ENCODE peak calls at places on chromosome 10, in nine cellular contexts. One of them, this sample, is unnamed.
A peak's percentile ranks its signal among the peaks of the same experiment; 100 is the strongest.

GRCh38 chr10:79926037-79926436 is 22.9 kb downstream of the SFTPD start:
- DNase-seq in tibial artery: no peak
- DNase-seq in endothelial cell of umbilical vein: no peak
- DNase-seq in naive thymus-derived CD4-positive, alpha-beta T cell: no peak
- DNase-seq in heart right ventricle: peak; percentile 22
- DNase-seq in CD4-positive, CD25-positive, alpha-beta regulatory T cell: no peak
- DNase-seq in H9: no peak
- DNase-seq in thoracic aorta: no peak
- DNase-seq in uterus: no peak
- DNase-seq in this sample: no peak

GRCh38 chr10:67812007-67812406 is 26.0 kb downstream of the DNAJC12 start:
- DNase-seq in naive thymus-derived CD4-positive, alpha-beta T cell: no peak
- DNase-seq in H9: no peak
- DNase-seq in CD4-positive, CD25-positive, alpha-beta regulatory T cell: no peak
- DNase-seq in tibial artery: no peak
- DNase-seq in uterus: no peak
- DNase-seq in heart right ventricle: no peak
- DNase-seq in endothelial cell of umbilical vein: no peak
- DNase-seq in thoracic aorta: no peak
- DNase-seq in this sample: no peak

GRCh38 chr10:123750901-123751300 is 84.7 kb downstream of the GPR26 start:
- DNase-seq in H9: no peak
- DNase-seq in naive thymus-derived CD4-positive, alpha-beta T cell: no peak
- DNase-seq in heart right ventricle: no peak
- DNase-seq in uterus: no peak
- DNase-seq in thoracic aorta: no peak
- DNase-seq in endothelial cell of umbilical vein: no peak
- DNase-seq in tibial artery: no peak
- DNase-seq in CD4-positive, CD25-positive, alpha-beta regulatory T cell: no peak
- DNase-seq in this sample: no peak

GRCh38 chr10:93471110-93471651 is 11.0 kb downstream of the MYOF start:
- DNase-seq in CD4-positive, CD25-positive, alpha-beta regulatory T cell: no peak
- DNase-seq in uterus: no peak
- DNase-seq in tibial artery: no peak
- DNase-seq in thoracic aorta: no peak
- DNase-seq in H9: no peak
- DNase-seq in endothelial cell of umbilical vein: peak; percentile 97
- DNase-seq in naive thymus-derived CD4-positive, alpha-beta T cell: no peak
- DNase-seq in heart right ventricle: no peak
- DNase-seq in this sample: peak; percentile 88

GRCh38 chr10:131146790-131147189 is 164.7 kb downstream of the TCERG1L start:
- DNase-seq in tibial artery: no peak
- DNase-seq in uterus: no peak
- DNase-seq in endothelial cell of umbilical vein: no peak
- DNase-seq in heart right ventricle: no peak
- DNase-seq in thoracic aorta: no peak
- DNase-seq in CD4-positive, CD25-positive, alpha-beta regulatory T cell: no peak
- DNase-seq in naive thymus-derived CD4-positive, alpha-beta T cell: no peak
- DNase-seq in H9: no peak
- DNase-seq in this sample: no peak

GRCh38 chr10:97320480-97321031 is 1.5 kb downstream of the FRAT1 start:
- DNase-seq in naive thymus-derived CD4-positive, alpha-beta T cell: peak; percentile 16
- DNase-seq in CD4-positive, CD25-positive, alpha-beta regulatory T cell: no peak
- DNase-seq in H9: peak; percentile 34
- DNase-seq in thoracic aorta: no peak
- DNase-seq in endothelial cell of umbilical vein: no peak
- DNase-seq in heart right ventricle: peak; percentile 22
- DNase-seq in tibial artery: peak; percentile 67
- DNase-seq in uterus: no peak
- DNase-seq in this sample: peak; percentile 36

GRCh38 chr10:129730993-129731325 is 233.1 kb downstream of the EBF3 start:
- DNase-seq in CD4-positive, CD25-positive, alpha-beta regulatory T cell: no peak
- DNase-seq in H9: peak; percentile 39
- DNase-seq in uterus: no peak
- DNase-seq in heart right ventricle: no peak
- DNase-seq in tibial artery: no peak
- DNase-seq in naive thymus-derived CD4-positive, alpha-beta T cell: no peak
- DNase-seq in endothelial cell of umbilical vein: no peak
- DNase-seq in thoracic aorta: no peak
- DNase-seq in this sample: no peak

GRCh38 chr10:124670849-124671248 is 73.3 kb downstream of the FAM53B start:
- DNase-seq in thoracic aorta: no peak
- DNase-seq in endothelial cell of umbilical vein: no peak
- DNase-seq in naive thymus-derived CD4-positive, alpha-beta T cell: no peak
- DNase-seq in CD4-positive, CD25-positive, alpha-beta regulatory T cell: no peak
- DNase-seq in H9: no peak
- DNase-seq in uterus: no peak
- DNase-seq in tibial artery: no peak
- DNase-seq in heart right ventricle: no peak
- DNase-seq in this sample: no peak

GRCh38 chr10:64699244-64699643 is 1178.0 kb downstream of the REEP3 start:
- DNase-seq in naive thymus-derived CD4-positive, alpha-beta T cell: no peak
- DNase-seq in thoracic aorta: no peak
- DNase-seq in heart right ventricle: no peak
- DNase-seq in H9: no peak
- DNase-seq in uterus: no peak
- DNase-seq in tibial artery: no peak
- DNase-seq in endothelial cell of umbilical vein: no peak
- DNase-seq in CD4-positive, CD25-positive, alpha-beta regulatory T cell: no peak
- DNase-seq in this sample: no peak

GRCh38 chr10:124996127-124996853 is 54.4 kb downstream of the ZRANB1 start:
- DNase-seq in thoracic aorta: no peak
- DNase-seq in tibial artery: no peak
- DNase-seq in uterus: no peak
- DNase-seq in H9: no peak
- DNase-seq in naive thymus-derived CD4-positive, alpha-beta T cell: no peak
- DNase-seq in heart right ventricle: no peak
- DNase-seq in CD4-positive, CD25-positive, alpha-beta regulatory T cell: no peak
- DNase-seq in endothelial cell of umbilical vein: no peak
- DNase-seq in this sample: no peak

GRCh38 chr10:86969421-86970041 is 1.2 kb downstream of the ADIRF start:
- DNase-seq in H9: no peak
- DNase-seq in naive thymus-derived CD4-positive, alpha-beta T cell: no peak
- DNase-seq in uterus: peak; percentile 59
- DNase-seq in thoracic aorta: no peak
- DNase-seq in heart right ventricle: no peak
- DNase-seq in endothelial cell of umbilical vein: peak; percentile 56
- DNase-seq in tibial artery: peak; percentile 82
- DNase-seq in CD4-positive, CD25-positive, alpha-beta regulatory T cell: no peak
- DNase-seq in this sample: peak; percentile 40

GRCh38 chr10:47099445-47099844 is 188.2 kb downstream of the PTPN20 start:
- DNase-seq in thoracic aorta: no peak
- DNase-seq in endothelial cell of umbilical vein: no peak
- DNase-seq in uterus: no peak
- DNase-seq in naive thymus-derived CD4-positive, alpha-beta T cell: no peak
- DNase-seq in heart right ventricle: no peak
- DNase-seq in CD4-positive, CD25-positive, alpha-beta regulatory T cell: no peak
- DNase-seq in tibial artery: no peak
- DNase-seq in H9: peak; percentile 17
- DNase-seq in this sample: no peak

GRCh38 chr10:114726820-114727271 is 68.8 kb upstream of the ABLIM1 start:
- DNase-seq in heart right ventricle: no peak
- DNase-seq in CD4-positive, CD25-positive, alpha-beta regulatory T cell: no peak
- DNase-seq in uterus: no peak
- DNase-seq in naive thymus-derived CD4-positive, alpha-beta T cell: no peak
- DNase-seq in thoracic aorta: no peak
- DNase-seq in endothelial cell of umbilical vein: peak; percentile 50
- DNase-seq in tibial artery: no peak
- DNase-seq in H9: no peak
- DNase-seq in this sample: no peak

GRCh38 chr10:60073397-60073780 is 167.0 kb upstream of the CCDC6 start:
- DNase-seq in thoracic aorta: no peak
- DNase-seq in CD4-positive, CD25-positive, alpha-beta regulatory T cell: no peak
- DNase-seq in endothelial cell of umbilical vein: no peak
- DNase-seq in H9: no peak
- DNase-seq in heart right ventricle: no peak
- DNase-seq in naive thymus-derived CD4-positive, alpha-beta T cell: no peak
- DNase-seq in uterus: no peak
- DNase-seq in tibial artery: no peak
- DNase-seq in this sample: no peak

GRCh38 chr10:52216852-52217251 is 97.2 kb upstream of the DKK1 start:
- DNase-seq in endothelial cell of umbilical vein: peak; percentile 82
- DNase-seq in CD4-positive, CD25-positive, alpha-beta regulatory T cell: no peak
- DNase-seq in heart right ventricle: no peak
- DNase-seq in H9: no peak
- DNase-seq in naive thymus-derived CD4-positive, alpha-beta T cell: no peak
- DNase-seq in uterus: no peak
- DNase-seq in tibial artery: no peak
- DNase-seq in thoracic aorta: no peak
- DNase-seq in this sample: peak; percentile 45

GRCh38 chr10:10870523-10871241 is 147.0 kb upstream of the CELF2 start:
- DNase-seq in H9: no peak
- DNase-seq in naive thymus-derived CD4-positive, alpha-beta T cell: no peak
- DNase-seq in thoracic aorta: no peak
- DNase-seq in tibial artery: no peak
- DNase-seq in heart right ventricle: no peak
- DNase-seq in uterus: peak; percentile 57
- DNase-seq in CD4-positive, CD25-positive, alpha-beta regulatory T cell: no peak
- DNase-seq in endothelial cell of umbilical vein: no peak
- DNase-seq in this sample: no peak

GRCh38 chr10:32348297-32349198 is 1.6 kb upstream of the EPC1 start:
- DNase-seq in uterus: no peak
- DNase-seq in thoracic aorta: no peak
- DNase-seq in endothelial cell of umbilical vein: no peak
- DNase-seq in naive thymus-derived CD4-positive, alpha-beta T cell: no peak
- DNase-seq in heart right ventricle: no peak
- DNase-seq in CD4-positive, CD25-positive, alpha-beta regulatory T cell: no peak
- DNase-seq in H9: no peak
- DNase-seq in tibial artery: no peak
- DNase-seq in this sample: no peak

GRCh38 chr10:92691042-92691590 is 1.4 kb downstream of the HHEX start:
- DNase-seq in CD4-positive, CD25-positive, alpha-beta regulatory T cell: no peak
- DNase-seq in uterus: no peak
- DNase-seq in tibial artery: no peak
- DNase-seq in H9: peak; percentile 45
- DNase-seq in naive thymus-derived CD4-positive, alpha-beta T cell: no peak
- DNase-seq in endothelial cell of umbilical vein: no peak
- DNase-seq in heart right ventricle: peak; percentile 30
- DNase-seq in thoracic aorta: no peak
- DNase-seq in this sample: no peak

GRCh38 chr10:88642991-88643390 is 21.3 kb upstream of the LIPF start:
- DNase-seq in heart right ventricle: no peak
- DNase-seq in CD4-positive, CD25-positive, alpha-beta regulatory T cell: no peak
- DNase-seq in tibial artery: no peak
- DNase-seq in H9: no peak
- DNase-seq in naive thymus-derived CD4-positive, alpha-beta T cell: no peak
- DNase-seq in thoracic aorta: no peak
- DNase-seq in endothelial cell of umbilical vein: no peak
- DNase-seq in uterus: no peak
- DNase-seq in this sample: no peak

GRCh38 chr10:44008270-44008916 is 359.7 kb upstream of the ZNF32 start:
- DNase-seq in CD4-positive, CD25-positive, alpha-beta regulatory T cell: no peak
- DNase-seq in thoracic aorta: no peak
- DNase-seq in heart right ventricle: no peak
- DNase-seq in naive thymus-derived CD4-positive, alpha-beta T cell: no peak
- DNase-seq in tibial artery: no peak
- DNase-seq in uterus: no peak
- DNase-seq in H9: no peak
- DNase-seq in endothelial cell of umbilical vein: peak; percentile 76
- DNase-seq in this sample: no peak

GRCh38 chr10:6074489-6075301 is 12.5 kb upstream of the IL2RA start:
- DNase-seq in tibial artery: peak; percentile 21
- DNase-seq in heart right ventricle: no peak
- DNase-seq in naive thymus-derived CD4-positive, alpha-beta T cell: no peak
- DNase-seq in H9: no peak
- DNase-seq in uterus: no peak
- DNase-seq in endothelial cell of umbilical vein: no peak
- DNase-seq in CD4-positive, CD25-positive, alpha-beta regulatory T cell: no peak
- DNase-seq in thoracic aorta: no peak
- DNase-seq in this sample: no peak

GRCh38 chr10:71083457-71083975 is 128.9 kb upstream of the UNC5B start:
- DNase-seq in thoracic aorta: no peak
- DNase-seq in CD4-positive, CD25-positive, alpha-beta regulatory T cell: no peak
- DNase-seq in H9: peak; percentile 15
- DNase-seq in tibial artery: peak; percentile 44
- DNase-seq in naive thymus-derived CD4-positive, alpha-beta T cell: peak; percentile 1
- DNase-seq in uterus: no peak
- DNase-seq in heart right ventricle: no peak
- DNase-seq in endothelial cell of umbilical vein: no peak
- DNase-seq in this sample: no peak

GRCh38 chr10:91190388-91190870 is 30.0 kb upstream of the PCGF5 start:
- DNase-seq in heart right ventricle: no peak
- DNase-seq in CD4-positive, CD25-positive, alpha-beta regulatory T cell: no peak
- DNase-seq in naive thymus-derived CD4-positive, alpha-beta T cell: no peak
- DNase-seq in endothelial cell of umbilical vein: no peak
- DNase-seq in tibial artery: no peak
- DNase-seq in H9: no peak
- DNase-seq in uterus: no peak
- DNase-seq in thoracic aorta: no peak
- DNase-seq in this sample: no peak
- H3K27ac ChIP-seq in heart right ventricle: no peak overlapping the region
- H3K27ac ChIP-seq in CD4-positive, CD25-positive, alpha-beta regulatory T cell: no peak overlapping the region
- H3K27ac ChIP-seq in naive thymus-derived CD4-positive, alpha-beta T cell: no peak overlapping the region
- H3K27ac ChIP-seq in endothelial cell of umbilical vein: no peak overlapping the region
- H3K27ac ChIP-seq in tibial artery: peak overlapping the region; percentile 71
- H3K27ac ChIP-seq in H9: no peak overlapping the region
- H3K27ac ChIP-seq in uterus: no peak overlapping the region
- H3K27ac ChIP-seq in thoracic aorta: peak overlapping the region; percentile 70
- H3K27ac ChIP-seq in this sample: no peak overlapping the region

GRCh38 chr10:100728928-100729876 is 16.2 kb upstream of the PAX2 start:
- DNase-seq in H9: peak; percentile 85
- DNase-seq in uterus: no peak
- DNase-seq in CD4-positive, CD25-positive, alpha-beta regulatory T cell: no peak
- DNase-seq in tibial artery: no peak
- DNase-seq in endothelial cell of umbilical vein: no peak
- DNase-seq in naive thymus-derived CD4-positive, alpha-beta T cell: no peak
- DNase-seq in heart right ventricle: no peak
- DNase-seq in thoracic aorta: no peak
- DNase-seq in this sample: peak; percentile 4
- H3K27me3 ChIP-seq in H9: peaks cover 90% of the 10 kb centered on the region
- H3K27me3 ChIP-seq in uterus: peaks cover 55% of the 10 kb centered on the region
- H3K27me3 ChIP-seq in CD4-positive, CD25-positive, alpha-beta regulatory T cell: peaks cover 37% of the 10 kb centered on the region
- H3K27me3 ChIP-seq in tibial artery: peaks cover 98% of the 10 kb centered on the region
- H3K27me3 ChIP-seq in endothelial cell of umbilical vein: peaks cover 77% of the 10 kb centered on the region
- H3K27me3 ChIP-seq in naive thymus-derived CD4-positive, alpha-beta T cell: peaks cover 9% of the 10 kb centered on the region
- H3K27me3 ChIP-seq in heart right ventricle: peaks cover 100% of the 10 kb centered on the region
- H3K27me3 ChIP-seq in thoracic aorta: peaks cover 39% of the 10 kb centered on the region
- H3K27me3 ChIP-seq in this sample: peaks cover 7% of the 10 kb centered on the region

DNA sequence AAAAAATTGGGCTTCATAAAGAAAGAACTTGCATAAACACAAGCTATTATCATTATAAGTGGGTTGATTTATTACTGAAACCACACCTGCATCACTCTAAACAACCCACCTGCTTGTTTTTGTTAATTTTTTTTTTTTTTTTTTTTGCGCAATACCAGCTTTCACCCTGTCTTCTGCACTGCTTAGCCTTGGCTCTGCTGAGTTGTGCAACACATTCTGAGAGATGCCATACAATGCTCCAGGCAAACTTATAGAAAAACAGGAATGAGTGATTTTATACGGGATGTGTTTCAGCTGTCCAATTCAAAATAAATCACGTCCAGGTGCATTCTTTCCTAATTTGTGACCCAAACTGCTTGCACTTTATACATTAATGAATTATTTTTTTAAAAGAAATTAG is 923.6 kb downstream of the GATA3 start:
- DNase-seq in CD4-positive, CD25-positive, alpha-beta regulatory T cell: no peak
- DNase-seq in endothelial cell of umbilical vein: no peak
- DNase-seq in tibial artery: no peak
- DNase-seq in uterus: no peak
- DNase-seq in naive thymus-derived CD4-positive, alpha-beta T cell: no peak
- DNase-seq in thoracic aorta: no peak
- DNase-seq in H9: no peak
- DNase-seq in heart right ventricle: no peak
- DNase-seq in this sample: no peak
- H3K4me1 ChIP-seq in CD4-positive, CD25-positive, alpha-beta regulatory T cell: no peaks in the 10 kb centered on the region
- H3K4me1 ChIP-seq in endothelial cell of umbilical vein: no peaks in the 10 kb centered on the region
- H3K4me1 ChIP-seq in tibial artery: no peaks in the 10 kb centered on the region
- H3K4me1 ChIP-seq in uterus: no peaks in the 10 kb centered on the region
- H3K4me1 ChIP-seq in naive thymus-derived CD4-positive, alpha-beta T cell: no peaks in the 10 kb centered on the region
- H3K4me1 ChIP-seq in thoracic aorta: no peaks in the 10 kb centered on the region
- H3K4me1 ChIP-seq in H9: no peaks in the 10 kb centered on the region
- H3K4me1 ChIP-seq in heart right ventricle: no peaks in the 10 kb centered on the region
- H3K4me1 ChIP-seq in this sample: no peaks in the 10 kb centered on the region

GRCh38 chr10:21336476-21337170 is 188.9 kb downstream of the SKIDA1 start:
- DNase-seq in CD4-positive, CD25-positive, alpha-beta regulatory T cell: no peak
- DNase-seq in uterus: peak; percentile 24
- DNase-seq in tibial artery: no peak
- DNase-seq in heart right ventricle: no peak
- DNase-seq in endothelial cell of umbilical vein: peak; percentile 93
- DNase-seq in H9: peak; percentile 74
- DNase-seq in naive thymus-derived CD4-positive, alpha-beta T cell: no peak
- DNase-seq in thoracic aorta: peak; percentile 16
- DNase-seq in this sample: no peak
- H3K27ac ChIP-seq in CD4-positive, CD25-positive, alpha-beta regulatory T cell: no peak overlapping the region
- H3K27ac ChIP-seq in uterus: no peak overlapping the region
- H3K27ac ChIP-seq in tibial artery: no peak overlapping the region
- H3K27ac ChIP-seq in heart right ventricle: peak overlapping the region; percentile 38
- H3K27ac ChIP-seq in endothelial cell of umbilical vein: peak overlapping the region; percentile 97
- H3K27ac ChIP-seq in H9: peak overlapping the region; percentile 78
- H3K27ac ChIP-seq in naive thymus-derived CD4-positive, alpha-beta T cell: no peak overlapping the region
- H3K27ac ChIP-seq in thoracic aorta: no peak overlapping the region
- H3K27ac ChIP-seq in this sample: no peak overlapping the region